ENCODE peak calls at places on chromosomes 7 and 10, in five cellular contexts. One of them, this sample, is unnamed.

GRCh38 chr7:91875851-91876250 is 4.7 kb downstream of the MTERF1 start:
- DNase-seq in activated B cell treated with CpG ODN at 0.5 μM for 24 hours: no peak
- DNase-seq in GM19239: no peak
- DNase-seq in nephron progenitor cell: no peak
- DNase-seq in foreskin fibroblast: peak
- DNase-seq in this sample: no peak

GRCh38 chr7:154690411-154690810 is 312.5 kb downstream of the PAXIP1 start:
- DNase-seq in activated B cell treated with CpG ODN at 0.5 μM for 24 hours: no peak
- DNase-seq in nephron progenitor cell: no peak
- DNase-seq in foreskin fibroblast: no peak
- DNase-seq in GM19239: no peak
- DNase-seq in this sample: no peak

GRCh38 chr7:8418627-8419245 is 14.7 kb upstream of the NXPH1 start:
- DNase-seq in foreskin fibroblast: peak
- DNase-seq in nephron progenitor cell: peak
- DNase-seq in activated B cell treated with CpG ODN at 0.5 μM for 24 hours: no peak
- DNase-seq in GM19239: no peak
- DNase-seq in this sample: peak

GRCh38 chr7:82044497-82045080 is 274.7 kb upstream of the HGF start:
- DNase-seq in nephron progenitor cell: peak
- DNase-seq in foreskin fibroblast: peak
- DNase-seq in activated B cell treated with CpG ODN at 0.5 μM for 24 hours: no peak
- DNase-seq in GM19239: no peak
- DNase-seq in this sample: no peak

GRCh38 chr10:100717166-100717565 is 28.2 kb upstream of the PAX2 start:
- DNase-seq in nephron progenitor cell: no peak
- DNase-seq in activated B cell treated with CpG ODN at 0.5 μM for 24 hours: no peak
- DNase-seq in foreskin fibroblast: no peak
- DNase-seq in GM19239: no peak
- DNase-seq in this sample: no peak

GRCh38 chr10:27611861-27612450 is 107.9 kb downstream of the RAB18 start:
- DNase-seq in foreskin fibroblast: no peak
- DNase-seq in GM19239: no peak
- DNase-seq in activated B cell treated with CpG ODN at 0.5 μM for 24 hours: no peak
- DNase-seq in nephron progenitor cell: no peak
- DNase-seq in this sample: no peak

GRCh38 chr7:494261-494687 is 25.4 kb downstream of the PDGFA start:
- DNase-seq in foreskin fibroblast: no peak
- DNase-seq in nephron progenitor cell: no peak
- DNase-seq in activated B cell treated with CpG ODN at 0.5 μM for 24 hours: no peak
- DNase-seq in GM19239: peak
- DNase-seq in this sample: no peak

GRCh38 chr10:107728807-107729206 is 564.3 kb upstream of the SORCS1 start:
- DNase-seq in nephron progenitor cell: no peak
- DNase-seq in foreskin fibroblast: no peak
- DNase-seq in activated B cell treated with CpG ODN at 0.5 μM for 24 hours: no peak
- DNase-seq in GM19239: no peak
- DNase-seq in this sample: no peak

GRCh38 chr10:8513155-8514147 is 459.0 kb downstream of the GATA3 start:
- DNase-seq in foreskin fibroblast: no peak
- DNase-seq in nephron progenitor cell: no peak
- DNase-seq in GM19239: no peak
- DNase-seq in activated B cell treated with CpG ODN at 0.5 μM for 24 hours: no peak
- DNase-seq in this sample: no peak

GRCh38 chr7:2478387-2478760 is 2.2 kb upstream of the GRIFIN start:
- DNase-seq in foreskin fibroblast: peak
- DNase-seq in activated B cell treated with CpG ODN at 0.5 μM for 24 hours: no peak
- DNase-seq in nephron progenitor cell: no peak
- DNase-seq in GM19239: no peak
- DNase-seq in this sample: no peak

GRCh38 chr7:147894271-147894670 is 696.3 kb upstream of the C7orf33 start:
- DNase-seq in foreskin fibroblast: no peak
- DNase-seq in nephron progenitor cell: no peak
- DNase-seq in activated B cell treated with CpG ODN at 0.5 μM for 24 hours: no peak
- DNase-seq in GM19239: no peak
- DNase-seq in this sample: no peak

GRCh38 chr10:68239069-68239468 is 7.2 kb upstream of the ATOH7 start:
- DNase-seq in GM19239: no peak
- DNase-seq in foreskin fibroblast: no peak
- DNase-seq in activated B cell treated with CpG ODN at 0.5 μM for 24 hours: no peak
- DNase-seq in nephron progenitor cell: no peak
- DNase-seq in this sample: no peak

GRCh38 chr10:95333997-95334792 is 43.4 kb upstream of the PDLIM1 start:
- DNase-seq in nephron progenitor cell: no peak
- DNase-seq in activated B cell treated with CpG ODN at 0.5 μM for 24 hours: no peak
- DNase-seq in GM19239: no peak
- DNase-seq in foreskin fibroblast: peak
- DNase-seq in this sample: no peak

GRCh38 chr7:11332186-11332864 is 358.7 kb downstream of the PHF14 start:
- DNase-seq in GM19239: no peak
- DNase-seq in activated B cell treated with CpG ODN at 0.5 μM for 24 hours: no peak
- DNase-seq in nephron progenitor cell: no peak
- DNase-seq in foreskin fibroblast: no peak
- DNase-seq in this sample: no peak

GRCh38 chr7:46059308-46060020 is 138.4 kb upstream of the IGFBP3 start:
- DNase-seq in GM19239: no peak
- DNase-seq in activated B cell treated with CpG ODN at 0.5 μM for 24 hours: no peak
- DNase-seq in nephron progenitor cell: no peak
- DNase-seq in foreskin fibroblast: no peak
- DNase-seq in this sample: no peak

GRCh38 chr7:29807179-29807841 is 1.0 kb downstream of the WIPF3 start:
- DNase-seq in nephron progenitor cell: peak
- DNase-seq in activated B cell treated with CpG ODN at 0.5 μM for 24 hours: no peak
- DNase-seq in GM19239: no peak
- DNase-seq in foreskin fibroblast: peak
- DNase-seq in this sample: no peak

GRCh38 chr10:92830478-92831389 is 17.6 kb upstream of the EXOC6 start:
- DNase-seq in activated B cell treated with CpG ODN at 0.5 μM for 24 hours: no peak
- DNase-seq in nephron progenitor cell: no peak
- DNase-seq in foreskin fibroblast: no peak
- DNase-seq in GM19239: no peak
- DNase-seq in this sample: no peak

GRCh38 chr7:51325937-51326336 is 9.3 kb upstream of the COBL start:
- DNase-seq in foreskin fibroblast: no peak
- DNase-seq in activated B cell treated with CpG ODN at 0.5 μM for 24 hours: no peak
- DNase-seq in nephron progenitor cell: no peak
- DNase-seq in GM19239: no peak
- DNase-seq in this sample: no peak

GRCh38 chr10:78465456-78465855 is 431.8 kb downstream of the RPS24 start:
- DNase-seq in foreskin fibroblast: no peak
- DNase-seq in GM19239: no peak
- DNase-seq in nephron progenitor cell: no peak
- DNase-seq in activated B cell treated with CpG ODN at 0.5 μM for 24 hours: no peak
- DNase-seq in this sample: no peak

GRCh38 chr10:29623797-29624196 is 11.0 kb downstream of the SVIL start:
- DNase-seq in foreskin fibroblast: peak
- DNase-seq in GM19239: no peak
- DNase-seq in nephron progenitor cell: no peak
- DNase-seq in activated B cell treated with CpG ODN at 0.5 μM for 24 hours: no peak
- DNase-seq in this sample: no peak

GRCh38 chr10:13707156-13707881 is 120.6 kb downstream of the PRPF18 start:
- DNase-seq in GM19239: no peak
- DNase-seq in nephron progenitor cell: peak
- DNase-seq in foreskin fibroblast: peak
- DNase-seq in activated B cell treated with CpG ODN at 0.5 μM for 24 hours: peak
- DNase-seq in this sample: no peak

GRCh38 chr10:72889391-72889831 is 4.1 kb upstream of the OIT3 start:
- DNase-seq in nephron progenitor cell: no peak
- DNase-seq in foreskin fibroblast: no peak
- DNase-seq in GM19239: no peak
- DNase-seq in activated B cell treated with CpG ODN at 0.5 μM for 24 hours: no peak
- DNase-seq in this sample: no peak

GRCh38 chr7:102205915-102206314 is 80.8 kb upstream of the SH2B2 start:
- DNase-seq in foreskin fibroblast: no peak
- DNase-seq in nephron progenitor cell: no peak
- DNase-seq in GM19239: no peak
- DNase-seq in activated B cell treated with CpG ODN at 0.5 μM for 24 hours: no peak
- DNase-seq in this sample: no peak

GRCh38 chr10:119314486-119314885 is 107.1 kb downstream of the GRK5 start:
- DNase-seq in GM19239: no peak
- DNase-seq in nephron progenitor cell: no peak
- DNase-seq in activated B cell treated with CpG ODN at 0.5 μM for 24 hours: no peak
- DNase-seq in foreskin fibroblast: no peak
- DNase-seq in this sample: no peak

GRCh38 chr10:96440257-96441125 is 73.2 kb downstream of the TLL2 start:
- DNase-seq in nephron progenitor cell: no peak
- DNase-seq in activated B cell treated with CpG ODN at 0.5 μM for 24 hours: no peak
- DNase-seq in foreskin fibroblast: no peak
- DNase-seq in GM19239: no peak
- DNase-seq in this sample: peak

GRCh38 chr7:8232999-8233847 is 28.7 kb downstream of the ICA1 start:
- DNase-seq in nephron progenitor cell: no peak
- DNase-seq in foreskin fibroblast: no peak
- DNase-seq in GM19239: no peak
- DNase-seq in activated B cell treated with CpG ODN at 0.5 μM for 24 hours: no peak
- DNase-seq in this sample: no peak